ENCODE peak calls at places on chromosomes 12 and 14, in six cellular contexts. O is PC-3; Q is sigmoid colon; W is tibial nerve; X is CD4-positive, CD25-positive, alpha-beta regulatory T cell; D is ovary. G is an unnamed sample. For H3K9me3, the result is how much of the 10 kb centered on the place peaks cover.

GRCh38 chr12:3557791-3558190 is 66.8 kb downstream of the PRMT8 start:
- DNase-seq in O (no peak), Q (no peak), X (no peak), W (no peak), D (no peak), G (no peak)

GRCh38 chr14:52355016-52355430 is 40.9 kb downstream of the PTGER2 start:
- DNase-seq in O (peak), X (no peak), Q (no peak), W (no peak), D (no peak), G (no peak)

GRCh38 chr14:64953310-64953654 is 10.7 kb upstream of the GPX2 start:
- DNase-seq in W (no peak), Q (peak), O (no peak), X (no peak), D (no peak), G (no peak)

GRCh38 chr14:75454963-75455546 is 27.2 kb downstream of the JDP2 start:
- DNase-seq in W (peak), D (peak), Q (peak), X (no peak), O (peak), G (peak)

GRCh38 chr12:55974308-55974724 is 438 bp downstream of the RAB5B start:
- DNase-seq in O (peak), D (no peak), W (no peak), X (peak), Q (peak), G (peak)

GRCh38 chr14:33676135-33676566 is 274.7 kb downstream of the EGLN3 start:
- DNase-seq in X (no peak), D (no peak), Q (peak), W (peak), O (peak), G (no peak)

GRCh38 chr14:102605026-102605425 is 12.6 kb downstream of the RCOR1 start:
- DNase-seq in X (no peak), O (peak), D (no peak), W (no peak), Q (no peak), G (no peak)

GRCh38 chr12:91065377-91065776 is 7.6 kb upstream of the KERA start:
- DNase-seq in O (no peak), Q (no peak), X (no peak), W (no peak), D (no peak), G (no peak)

GRCh38 chr12:5191803-5192538 is 148.3 kb downstream of the KCNA5 start:
- DNase-seq in X (no peak), D (no peak), W (no peak), Q (no peak), O (peak), G (no peak)

GRCh38 chr14:93939304-93940229 is 12.4 kb downstream of the FAM181A start:
- DNase-seq in Q (peak), D (peak), W (peak), O (peak), X (peak), G (peak)

GRCh38 chr12:79083181-79083580 is 218.6 kb downstream of the SYT1 start:
- DNase-seq in X (no peak), O (peak), D (no peak), W (no peak), Q (no peak), G (no peak)

GRCh38 chr12:50677858-50678257 is 86.0 kb upstream of the ATF1 start:
- DNase-seq in X (no peak), Q (no peak), D (no peak), W (peak), O (peak), G (no peak)

GRCh38 chr12:109804820-109805761 is 28.1 kb downstream of the TRPV4 start:
- DNase-seq in D (peak), X (peak), O (peak), Q (peak), W (peak), G (peak)

GRCh38 chr14:86003998-86004397 is 474.1 kb downstream of the FLRT2 start:
- DNase-seq in Q (no peak), X (no peak), D (no peak), W (no peak), O (peak), G (no peak)

GRCh38 chr12:116609236-116609635 is 50.1 kb downstream of the MAP1LC3B2 start:
- DNase-seq in O (no peak), Q (no peak), W (no peak), D (no peak), X (no peak), G (no peak)

GRCh38 chr12:116065561-116065960 is 211.9 kb downstream of the MED13L start:
- DNase-seq in W (peak), Q (no peak), X (no peak), D (no peak), O (no peak), G (no peak)

GRCh38 chr14:63928744-63929174 is 76.0 kb downstream of the SYNE2 start:
- DNase-seq in D (no peak), X (no peak), Q (no peak), O (no peak), W (no peak), G (no peak)

GRCh38 chr12:80044694-80045046 is 54.7 kb upstream of the OTOGL start:
- DNase-seq in X (no peak), W (no peak), O (peak), Q (no peak), D (no peak), G (no peak)

GRCh38 chr12:49702676-49703228 is 4.5 kb downstream of the FMNL3 start:
- DNase-seq in Q (peak), W (no peak), O (no peak), D (no peak), X (no peak), G (no peak)

GRCh38 chr14:101823081-101823480 is 61.6 kb downstream of the PPP2R5C start:
- DNase-seq in O (no peak), Q (no peak), X (peak), D (no peak), W (no peak), G (no peak)

GRCh38 chr12:93176166-93176565 is 201.6 kb upstream of the NUDT4 start:
- DNase-seq in X (no peak), W (no peak), D (no peak), Q (no peak), O (peak), G (no peak)

GRCh38 chr12:107385518-107385917 is 292.2 kb upstream of the CRY1 start:
- DNase-seq in Q (no peak), D (no peak), W (no peak), O (peak), X (no peak), G (no peak)

GRCh38 chr14:77505031-77505430 is 6.4 kb upstream of the ISM2 start:
- DNase-seq in W (no peak), D (no peak), O (no peak), Q (no peak), X (no peak), G (no peak)

GRCh38 chr12:124621296-124621660 is 53.9 kb upstream of the NCOR2 start:
- DNase-seq in X (no peak), D (peak), O (no peak), W (peak), Q (peak), G (peak)

GRCh38 chr12:6294533-6295186 is 15.8 kb upstream of the PLEKHG6 start:
- DNase-seq in O (no peak), Q (no peak), W (no peak), D (no peak), X (no peak), G (no peak)

GRCh38 chr12:120332523-120332922 is 4.9 kb upstream of the PLA2G1B start:
- DNase-seq in Q (no peak), D (no peak), O (no peak), W (no peak), X (no peak), G (no peak)

GRCh38 chr12:46402861-46403731 is 30.5 kb upstream of the SLC38A2 start:
- DNase-seq in W (no peak), X (no peak), D (no peak), Q (no peak), O (peak), G (no peak)

GRCh38 chr12:96422192-96422591 is 22.0 kb upstream of the CDK17 start:
- DNase-seq in Q (no peak), D (no peak), W (no peak), O (no peak), X (no peak), G (no peak)

GRCh38 chr14:56199095-56199975 is 81.1 kb downstream of the PELI2 start:
- DNase-seq in O (no peak), D (no peak), Q (peak), X (no peak), W (peak), G (no peak)

GRCh38 chr14:74469548-74470518 is 23.3 kb downstream of the NPC2 start:
- DNase-seq in Q (no peak), O (no peak), D (no peak), X (no peak), W (peak), G (no peak)

GRCh38 chr14:71466942-71467341 is 465.3 kb upstream of the RGS6 start:
- DNase-seq in W (no peak), O (no peak), X (no peak), D (no peak), Q (no peak), G (no peak)

DNA sequence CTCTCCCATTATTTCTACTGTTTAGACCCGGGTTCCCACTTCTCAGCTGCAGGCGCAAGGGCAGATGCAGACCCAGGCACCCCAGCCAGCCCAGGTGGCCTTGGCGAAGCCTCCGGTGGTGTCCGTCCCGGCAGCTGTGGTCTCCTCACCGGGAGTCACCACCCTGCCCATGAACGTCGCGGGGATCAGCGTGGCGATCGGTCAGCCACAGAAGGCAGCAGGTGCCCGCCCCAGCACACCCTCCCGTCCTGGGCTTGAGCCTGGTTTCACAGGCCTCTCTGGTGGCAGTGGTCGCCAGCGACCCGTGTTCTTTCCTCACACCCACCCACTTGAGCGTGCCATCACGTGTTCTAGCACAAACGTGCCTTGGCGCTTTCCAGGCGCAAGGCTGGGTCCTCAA is 77.4 kb downstream of the DDX51 start:
- DNase-seq in X (no peak), O (no peak), Q (no peak), D (no peak), W (no peak), G (no peak)
- H3K27ac ChIP-seq in X (peak), O (no peak), Q (no peak), D (no peak), W (no peak), G (no peak)

DNA sequence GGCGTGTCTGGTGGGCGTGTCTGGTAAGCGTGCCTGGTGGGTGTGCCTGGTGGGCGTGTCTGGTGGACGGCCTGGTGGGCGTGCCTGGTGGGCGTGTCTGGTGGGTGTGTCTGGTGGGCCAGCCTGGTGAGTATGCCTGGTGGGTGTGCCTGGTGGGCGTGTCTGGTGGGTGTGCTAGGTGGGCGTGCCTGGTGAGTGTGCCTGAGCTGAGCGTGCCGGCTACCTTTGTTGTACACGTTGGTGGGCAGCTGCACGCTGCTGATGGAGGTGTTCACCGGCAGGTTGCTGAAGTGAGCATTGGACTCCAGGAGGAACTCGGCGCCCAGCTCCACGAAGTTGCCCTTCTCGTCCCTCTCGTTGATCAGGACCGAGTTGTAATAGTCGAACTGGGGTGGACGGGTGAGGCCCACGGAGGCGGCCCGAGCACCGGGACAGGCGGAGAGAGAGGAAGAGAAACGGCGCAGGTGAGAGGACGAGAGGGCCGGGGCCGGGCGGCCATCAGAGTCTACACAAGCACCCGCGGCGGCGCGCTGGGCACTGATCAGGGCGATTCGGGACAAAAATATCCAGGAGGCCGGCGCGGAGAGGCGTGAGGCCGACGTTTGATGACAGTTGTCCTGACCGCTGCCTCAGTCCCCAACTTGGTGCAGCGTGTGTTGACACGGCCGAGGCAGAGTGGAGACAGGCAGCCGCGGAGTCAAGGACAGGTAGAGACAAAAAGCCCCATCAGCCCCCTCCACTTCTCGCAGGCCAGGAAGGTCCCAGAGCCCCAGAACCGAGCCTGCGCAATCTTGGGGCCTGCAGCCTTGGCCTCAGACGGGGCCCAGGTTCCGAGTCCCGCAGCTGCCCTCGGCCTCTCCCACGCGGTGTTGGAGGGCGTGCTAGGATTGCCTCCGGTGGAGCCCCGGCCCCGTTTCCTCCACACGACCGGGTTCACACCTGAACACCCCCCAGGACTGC is 10.5 kb downstream of the CACNA2D4 start:
- DNase-seq in D (no peak), Q (no peak), O (peak), W (no peak), X (no peak), G (peak)
- H3K9me3 ChIP-seq in D (under half), Q (under half), O (under half), W (half or more), X (under half), G (under half)

GRCh38 chr14:80213602-80214001 is 2.3 kb upstream of the DIO2 start:
- DNase-seq in X (peak), Q (no peak), D (no peak), O (peak), W (peak), G (no peak)
- H3K4me3 ChIP-seq in X (no peak), Q (no peak), D (no peak), O (no peak), W (no peak), G (no peak)

GRCh38 chr14:23538049-23538718 is 13.4 kb downstream of the ZFHX2 start:
- DNase-seq in X (no peak), D (no peak), W (no peak), Q (no peak), O (no peak), G (no peak)

GRCh38 chr14:23536494-23536893 is 15.1 kb downstream of the ZFHX2 start:
- DNase-seq in X (no peak), O (no peak), W (no peak), Q (no peak), D (no peak), G (no peak)

GRCh38 chr14:23535943-23536342 is 15.6 kb downstream of the ZFHX2 start:
- DNase-seq in D (no peak), Q (no peak), X (no peak), O (no peak), W (no peak), G (no peak)

GRCh38 chr14:23538785-23539184 is 12.8 kb downstream of the ZFHX2 start:
- DNase-seq in W (no peak), O (no peak), D (no peak), X (no peak), Q (no peak), G (no peak)

GRCh38 chr14:23537351-23538048 is 14.1 kb downstream of the ZFHX2 start:
- DNase-seq in O (no peak), D (no peak), X (no peak), W (no peak), Q (no peak), G (no peak)
- H3K27ac ChIP-seq in O (no peak), D (no peak), X (no peak), W (no peak), Q (no peak), G (no peak)